ENCODE peak calls at places on chromosomes 1 and 21, in six cellular contexts. O is T-helper 1 cell; Y is epithelial cell of esophagus; V is CD8-positive, alpha-beta memory T cell; N is adrenal gland; I is midbrain. U is an unnamed sample.

GRCh38 chr1:113297749-113298148 is 92.6 kb upstream of the MAGI3 start:
- DNase-seq in Y (no peak), I (no peak), N (no peak), V (no peak), O (no peak), U (no peak)

GRCh38 chr1:9128520-9129371 is at the start of gene GPR157:
- DNase-seq in N (peak), O (peak), V (peak), I (peak), Y (peak), U (peak)

GRCh38 chr1:174923820-174924219 is 75.9 kb upstream of the CACYBP start:
- DNase-seq in O (no peak), V (no peak), I (no peak), Y (no peak), N (no peak), U (no peak)

GRCh38 chr1:15584489-15585363 is at the start of gene AGMAT:
- DNase-seq in O (peak), V (peak), I (no peak), Y (no peak), N (peak), U (peak)

GRCh38 chr1:146039844-146040194 is 18.3 kb upstream of the HJV start:
- DNase-seq in Y (no peak), V (no peak), O (no peak), N (no peak), I (peak), U (no peak)

GRCh38 chr1:76257823-76258222 is 183.3 kb downstream of the ST6GALNAC3 start:
- DNase-seq in Y (no peak), O (no peak), N (no peak), I (no peak), V (no peak), U (no peak)

GRCh38 chr1:86542626-86543025 is 4.3 kb upstream of the CLCA4 start:
- DNase-seq in V (no peak), N (no peak), I (no peak), O (no peak), Y (peak), U (no peak)

GRCh38 chr1:151881479-151881878 is 27.8 kb downstream of the THEM4 start:
- DNase-seq in N (no peak), Y (peak), O (no peak), I (peak), V (no peak), U (no peak)

GRCh38 chr1:145858937-145859490 is at the start of gene PIAS3:
- DNase-seq in O (peak), V (peak), Y (peak), I (peak), N (peak), U (peak)

GRCh38 chr21:41133896-41134522 is 34.0 kb upstream of the BACE2 start:
- DNase-seq in V (no peak), O (no peak), N (peak), Y (peak), I (peak), U (no peak)

GRCh38 chr1:208628298-208628914 is 384.2 kb upstream of the PLXNA2 start:
- DNase-seq in O (no peak), I (no peak), Y (no peak), V (no peak), N (no peak), U (no peak)

GRCh38 chr1:9075023-9075422 is 5.6 kb upstream of the SLC2A5 start:
- DNase-seq in O (no peak), Y (peak), N (no peak), V (no peak), I (no peak), U (no peak)

GRCh38 chr1:210272666-210273065 is 40.1 kb downstream of the SERTAD4 start:
- DNase-seq in Y (no peak), I (no peak), N (no peak), V (no peak), O (no peak), U (no peak)

GRCh38 chr1:6424619-6425593 is at the start of gene ESPN:
- DNase-seq in Y (no peak), O (no peak), V (no peak), N (no peak), I (no peak), U (no peak)

GRCh38 chr1:116314305-116314919 is 58.6 kb upstream of the ATP1A1 start:
- DNase-seq in I (no peak), N (peak), O (no peak), V (no peak), Y (peak), U (peak)

GRCh38 chr1:165173818-165174217 is 182.7 kb downstream of the LMX1A start:
- DNase-seq in Y (no peak), V (no peak), I (no peak), N (no peak), O (no peak), U (no peak)

GRCh38 chr1:8364528-8365442 is 46.9 kb downstream of the SLC45A1 start:
- DNase-seq in I (no peak), V (no peak), O (no peak), N (peak), Y (no peak), U (no peak)

GRCh38 chr1:24589200-24589599 is 33.3 kb downstream of the NCMAP start:
- DNase-seq in Y (no peak), I (no peak), N (no peak), V (no peak), O (no peak), U (no peak)

GRCh38 chr1:151199860-151200581 is 1.7 kb downstream of the PIP5K1A start:
- DNase-seq in V (no peak), Y (peak), O (no peak), I (no peak), N (peak), U (peak)

GRCh38 chr1:76006234-76006633 is 68.3 kb upstream of the ST6GALNAC3 start:
- DNase-seq in N (no peak), V (no peak), O (no peak), Y (peak), I (no peak), U (no peak)

GRCh38 chr1:12669529-12670068 is 25.7 kb downstream of the AADACL4 start:
- DNase-seq in O (no peak), Y (peak), V (no peak), I (no peak), N (no peak), U (no peak)

GRCh38 chr1:109802901-109803561 is 39.3 kb upstream of the EPS8L3 start:
- DNase-seq in Y (no peak), I (peak), O (no peak), V (no peak), N (no peak), U (no peak)

GRCh38 chr1:3914911-3915310 is 14.8 kb upstream of the C1orf174 start:
- DNase-seq in I (no peak), N (no peak), Y (no peak), V (no peak), O (no peak), U (no peak)

GRCh38 chr1:21752186-21752585 is 30.8 kb downstream of the USP48 start:
- DNase-seq in V (no peak), Y (no peak), O (no peak), I (no peak), N (no peak), U (no peak)